ENCODE peak calls at places on chromosomes 5 and 9, in six cellular contexts. Q, F, X, O, C and D are unnamed samples.

GRCh38 chr9:316382-316965 is 101.8 kb downstream of the DOCK8 start:
- DNase-seq in Q (no peak), F (no peak), X (no peak), O (no peak), C (no peak), D (no peak)

GRCh38 chr9:33101104-33101951 is 24.9 kb upstream of the SMU1 start:
- DNase-seq in Q (no peak), F (peak), X (peak), O (no peak), C (no peak), D (peak)

GRCh38 chr5:50702615-50703325 is 36.3 kb downstream of the PARP8 start:
- DNase-seq in Q (no peak), F (no peak), X (no peak), O (no peak), C (no peak), D (no peak)

GRCh38 chr5:100505984-100506670 is 29.0 kb upstream of the FAM174A start:
- DNase-seq in Q (no peak), F (no peak), X (no peak), O (peak), C (no peak), D (no peak)

GRCh38 chr5:131534995-131535394 is 100.0 kb downstream of the RAPGEF6 start:
- DNase-seq in Q (no peak), F (no peak), X (no peak), O (no peak), C (no peak), D (no peak)

GRCh38 chr5:94072116-94072515 is 330.7 kb upstream of the POU5F2 start:
- DNase-seq in Q (no peak), F (no peak), X (no peak), O (no peak), C (no peak), D (no peak)

GRCh38 chr5:17763301-17763700 is 129.0 kb downstream of the TAF11L14 start:
- DNase-seq in Q (no peak), F (no peak), X (no peak), O (no peak), C (no peak), D (no peak)

GRCh38 chr9:35618854-35619799 is 914 bp upstream of the CD72 start:
- DNase-seq in Q (peak), F (peak), X (no peak), O (no peak), C (no peak), D (peak)

GRCh38 chr9:131773911-131774379 is 34.1 kb upstream of the RAPGEF1 start:
- DNase-seq in Q (no peak), F (peak), X (peak), O (peak), C (peak), D (no peak)

GRCh38 chr9:86721843-86722705 is 225.2 kb downstream of the GAS1 start:
- DNase-seq in Q (no peak), F (no peak), X (peak), O (peak), C (peak), D (peak)

GRCh38 chr5:142474426-142474825 is 149.6 kb upstream of the SPRY4 start:
- DNase-seq in Q (no peak), F (no peak), X (no peak), O (no peak), C (no peak), D (no peak)

GRCh38 chr9:29416204-29416603 is 1842.9 kb upstream of the C9orf72 start:
- DNase-seq in Q (no peak), F (no peak), X (no peak), O (no peak), C (no peak), D (no peak)

GRCh38 chr9:14018061-14018460 is 295.9 kb downstream of the NFIB start:
- DNase-seq in Q (no peak), F (no peak), X (no peak), O (peak), C (no peak), D (no peak)

GRCh38 chr5:55540024-55540423 is 5.3 kb upstream of the PLPP1 start:
- DNase-seq in Q (no peak), F (no peak), X (no peak), O (no peak), C (no peak), D (no peak)

GRCh38 chr9:133813749-133814585 is 75.8 kb upstream of the SARDH start:
- DNase-seq in Q (no peak), F (no peak), X (no peak), O (no peak), C (no peak), D (peak)

GRCh38 chr5:16994576-16994975 is 58.5 kb upstream of the MYO10 start:
- DNase-seq in Q (no peak), F (no peak), X (no peak), O (no peak), C (no peak), D (no peak)

GRCh38 chr9:130936285-130937117 is 2.5 kb downstream of the FIBCD1 start:
- DNase-seq in Q (no peak), F (no peak), X (peak), O (no peak), C (no peak), D (no peak)

GRCh38 chr9:32015795-32016194 is 368.6 kb upstream of the ACO1 start:
- DNase-seq in Q (no peak), F (no peak), X (no peak), O (no peak), C (no peak), D (no peak)
- H3K27ac ChIP-seq in Q (no peak), F (no peak), X (no peak), O (no peak), C (no peak), D (no peak)

DNA sequence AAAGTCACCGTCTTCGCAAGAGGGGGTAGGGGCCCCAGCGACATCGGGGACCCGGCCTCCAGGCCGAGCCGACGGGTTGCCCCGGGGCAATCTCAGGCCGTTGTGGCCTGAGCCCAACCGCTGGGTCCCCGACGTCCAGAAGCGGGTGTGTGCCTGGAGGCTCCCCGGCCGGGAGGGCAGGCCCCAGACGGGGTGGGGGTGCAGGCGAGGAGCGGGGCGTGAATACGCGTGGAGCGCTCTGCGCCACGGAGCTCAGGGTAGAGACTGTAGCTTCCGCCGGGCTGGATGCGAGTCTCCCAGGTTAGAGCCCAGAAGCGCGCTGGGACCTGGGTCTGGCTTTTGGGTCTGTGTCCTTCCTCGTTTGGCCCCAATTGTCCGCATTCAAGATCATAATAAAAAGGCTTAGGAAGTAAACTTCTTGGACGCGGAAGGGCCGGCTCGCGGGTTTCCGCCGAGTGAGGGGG is 3.5 kb downstream of the BARX1 start:
- DNase-seq in Q (no peak), F (no peak), X (no peak), O (no peak), C (no peak), D (no peak)
- H3K4me3 ChIP-seq in Q (peak), F (peak), X (no peak), O (no peak), C (peak), D (peak)

GRCh38 chr5:113514263-113514590 is 733 bp downstream of the YTHDC2 start:
- DNase-seq in Q (no peak), F (no peak), X (no peak), O (no peak), C (no peak), D (no peak)
- H3K27ac ChIP-seq in Q (peak), F (peak), X (no peak), O (no peak), C (peak), D (peak)

GRCh38 chr5:1077026-1077425 is 34.8 kb downstream of the SLC12A7 start:
- DNase-seq in Q (no peak), F (no peak), X (no peak), O (no peak), C (no peak), D (no peak)
- H3K4me3 ChIP-seq in Q (no peak), F (no peak), X (no peak), O (no peak), C (no peak), D (no peak)